ENCODE peak calls at places on chromosomes 5 and 9, in four cellular contexts. One of them, this sample, is unnamed.

GRCh38 chr5:139848508-139849100 is 53.0 kb downstream of the PSD2 start:
- DNase-seq in ovary: peak; percentile 72
- DNase-seq in HAP-1: no peak
- DNase-seq in GM12865: peak; percentile 34
- DNase-seq in this sample: peak; percentile 23

GRCh38 chr5:142981475-142981874 is 211.3 kb downstream of the ARHGAP26 start:
- DNase-seq in ovary: no peak
- DNase-seq in HAP-1: no peak
- DNase-seq in GM12865: no peak
- DNase-seq in this sample: no peak

GRCh38 chr9:133534346-133535284 is at the start of gene ADAMTSL2:
- DNase-seq in ovary: peak; percentile 91
- DNase-seq in HAP-1: no peak
- DNase-seq in GM12865: peak; percentile 5
- DNase-seq in this sample: peak; percentile 36

GRCh38 chr9:92668746-92669526 is 995 bp downstream of the IPPK start:
- DNase-seq in ovary: peak; percentile 50
- DNase-seq in HAP-1: peak; percentile 19
- DNase-seq in GM12865: peak; percentile 51
- DNase-seq in this sample: no peak

GRCh38 chr5:145887976-145888574 is 15.3 kb upstream of the GRXCR2 start:
- DNase-seq in ovary: no peak
- DNase-seq in HAP-1: peak; percentile 35
- DNase-seq in GM12865: peak; percentile 12
- DNase-seq in this sample: no peak

GRCh38 chr5:2750758-2751464 is 566 bp downstream of the IRX2 start:
- DNase-seq in ovary: no peak
- DNase-seq in HAP-1: no peak
- DNase-seq in GM12865: no peak
- DNase-seq in this sample: no peak

GRCh38 chr5:82422751-82423181 is 144.6 kb upstream of the RPS23 start:
- DNase-seq in ovary: no peak
- DNase-seq in HAP-1: no peak
- DNase-seq in GM12865: no peak
- DNase-seq in this sample: no peak

GRCh38 chr5:147169846-147170245 is 65.0 kb upstream of the STK32A start:
- DNase-seq in ovary: no peak
- DNase-seq in HAP-1: no peak
- DNase-seq in GM12865: no peak
- DNase-seq in this sample: no peak

GRCh38 chr9:121157939-121158338 is 43.7 kb downstream of the RAB14 start:
- DNase-seq in ovary: no peak
- DNase-seq in HAP-1: no peak
- DNase-seq in GM12865: no peak
- DNase-seq in this sample: no peak

GRCh38 chr5:119368238-119368630 is 12.4 kb downstream of the TNFAIP8 start:
- DNase-seq in ovary: no peak
- DNase-seq in HAP-1: no peak
- DNase-seq in GM12865: peak; percentile 89
- DNase-seq in this sample: peak; percentile 42

GRCh38 chr9:19464764-19465570 is 56.2 kb downstream of the ACER2 start:
- DNase-seq in ovary: peak; percentile 90
- DNase-seq in HAP-1: peak; percentile 47
- DNase-seq in GM12865: peak; percentile 84
- DNase-seq in this sample: peak; percentile 71

GRCh38 chr5:157484768-157485167 is 24.8 kb downstream of the NIPAL4 start:
- DNase-seq in ovary: no peak
- DNase-seq in HAP-1: no peak
- DNase-seq in GM12865: no peak
- DNase-seq in this sample: no peak

GRCh38 chr5:67187318-67187717 is 9.3 kb downstream of the CD180 start:
- DNase-seq in ovary: no peak
- DNase-seq in HAP-1: no peak
- DNase-seq in GM12865: no peak
- DNase-seq in this sample: no peak
- H3K4me3 ChIP-seq in ovary: no peak overlapping the region
- H3K4me3 ChIP-seq in HAP-1: no peak overlapping the region
- H3K4me3 ChIP-seq in GM12865: no peak overlapping the region
- H3K4me3 ChIP-seq in this sample: no peak overlapping the region

GRCh38 chr5:5648694-5649093 is 226.2 kb downstream of the ICE1 start:
- DNase-seq in ovary: no peak
- DNase-seq in HAP-1: no peak
- DNase-seq in GM12865: no peak
- DNase-seq in this sample: no peak
- H3K4me3 ChIP-seq in ovary: no peak overlapping the region
- H3K4me3 ChIP-seq in HAP-1: no peak overlapping the region
- H3K4me3 ChIP-seq in GM12865: no peak overlapping the region
- H3K4me3 ChIP-seq in this sample: no peak overlapping the region

DNA sequence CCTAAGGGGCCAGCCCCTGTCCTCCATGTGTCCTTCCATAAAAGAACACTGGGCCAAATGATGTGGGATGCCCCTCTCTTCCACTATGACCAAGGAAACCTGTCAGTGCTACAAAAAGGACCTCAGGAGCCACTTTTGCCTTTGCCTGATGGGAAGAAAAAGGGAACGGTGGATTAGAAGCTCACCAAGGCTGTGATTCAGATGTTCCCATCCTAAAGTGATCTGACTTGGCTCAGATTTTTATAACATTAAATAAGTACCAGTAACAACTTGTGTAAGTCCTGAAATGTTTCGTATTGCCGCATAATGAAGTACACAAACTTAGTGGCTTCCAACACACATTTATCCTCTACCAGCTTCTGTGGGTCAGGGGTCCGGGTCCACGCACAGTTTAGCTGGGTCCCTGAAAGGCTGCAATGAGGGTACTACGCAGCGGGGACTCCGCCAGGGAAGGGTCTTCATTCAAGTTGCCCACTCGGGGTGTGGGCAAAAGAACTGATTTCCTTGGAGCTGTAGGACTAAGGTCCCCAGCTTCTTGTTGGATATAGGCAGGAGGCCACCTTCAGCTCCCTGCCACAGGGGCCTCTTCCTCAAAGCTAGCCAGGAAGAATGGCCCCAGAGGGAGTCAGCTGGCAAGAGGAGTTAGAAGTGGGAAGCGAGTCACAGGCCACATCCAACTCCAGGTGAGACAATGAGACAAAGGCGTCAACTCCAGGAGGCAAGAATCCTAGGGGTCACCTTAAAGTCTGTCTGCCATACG is 60.4 kb downstream of the RAPGEF1 start:
- DNase-seq in ovary: no peak
- DNase-seq in HAP-1: no peak
- DNase-seq in GM12865: no peak
- DNase-seq in this sample: no peak
- H3K4me3 ChIP-seq in ovary: no peak overlapping the region
- H3K4me3 ChIP-seq in HAP-1: no peak overlapping the region
- H3K4me3 ChIP-seq in GM12865: no peak overlapping the region
- H3K4me3 ChIP-seq in this sample: no peak overlapping the region

GRCh38 chr5:31273631-31274378 is 80.3 kb downstream of the CDH6 start:
- DNase-seq in ovary: no peak
- DNase-seq in HAP-1: peak; percentile 93
- DNase-seq in GM12865: peak; percentile 5
- DNase-seq in this sample: no peak
- H3K4me3 ChIP-seq in ovary: peak overlapping the region; percentile 25
- H3K4me3 ChIP-seq in HAP-1: peak overlapping the region; percentile 0
- H3K4me3 ChIP-seq in GM12865: no peak overlapping the region
- H3K4me3 ChIP-seq in this sample: no peak overlapping the region

GRCh38 chr9:6644346-6645152 is 980 bp downstream of the GLDC start:
- DNase-seq in ovary: no peak
- DNase-seq in HAP-1: no peak
- DNase-seq in GM12865: no peak
- DNase-seq in this sample: no peak
- H3K4me3 ChIP-seq in ovary: no peak overlapping the region
- H3K4me3 ChIP-seq in HAP-1: no peak overlapping the region
- H3K4me3 ChIP-seq in GM12865: peak overlapping the region; percentile 99
- H3K4me3 ChIP-seq in this sample: no peak overlapping the region

This sample was measured in Jurkat, Clone E6-1.